ENCODE peak calls at places on chromosomes 16 and 17, in six cellular contexts. One of them, this sample, is unnamed.

GRCh38 chr17:52666264-52666663 is 507.8 kb upstream of the CA10 start:
- DNase-seq in left ventricle myocardium inferior: no peak
- DNase-seq in ovary: no peak
- DNase-seq in fibroblast of lung: no peak
- DNase-seq in AG10803: no peak
- DNase-seq in neural progenitor cell: no peak
- DNase-seq in this sample: no peak

GRCh38 chr16:15502041-15502725 is 67.8 kb downstream of the BMERB1 start:
- DNase-seq in left ventricle myocardium inferior: no peak
- DNase-seq in ovary: no peak
- DNase-seq in fibroblast of lung: peak; percentile 91
- DNase-seq in AG10803: peak; percentile 83
- DNase-seq in neural progenitor cell: no peak
- DNase-seq in this sample: peak; percentile 97

GRCh38 chr17:65039349-65039988 is 17.1 kb downstream of the GNA13 start:
- DNase-seq in left ventricle myocardium inferior: no peak
- DNase-seq in ovary: no peak
- DNase-seq in fibroblast of lung: no peak
- DNase-seq in AG10803: no peak
- DNase-seq in neural progenitor cell: no peak
- DNase-seq in this sample: no peak

GRCh38 chr17:21278304-21279197 is 6.0 kb upstream of the MAP2K3 start:
- DNase-seq in left ventricle myocardium inferior: peak; percentile 20
- DNase-seq in ovary: no peak
- DNase-seq in fibroblast of lung: no peak
- DNase-seq in AG10803: peak; percentile 52
- DNase-seq in neural progenitor cell: no peak
- DNase-seq in this sample: no peak

GRCh38 chr16:58501242-58502131 is 1.5 kb downstream of the NDRG4 start:
- DNase-seq in left ventricle myocardium inferior: no peak
- DNase-seq in ovary: no peak
- DNase-seq in fibroblast of lung: no peak
- DNase-seq in AG10803: no peak
- DNase-seq in neural progenitor cell: peak; percentile 87
- DNase-seq in this sample: no peak

GRCh38 chr17:48160177-48160967 is 52.8 kb downstream of the SNX11 start:
- DNase-seq in left ventricle myocardium inferior: no peak
- DNase-seq in ovary: no peak
- DNase-seq in fibroblast of lung: no peak
- DNase-seq in AG10803: no peak
- DNase-seq in neural progenitor cell: no peak
- DNase-seq in this sample: no peak

GRCh38 chr17:75417054-75417453 is 11.6 kb upstream of the GRB2 start:
- DNase-seq in left ventricle myocardium inferior: no peak
- DNase-seq in ovary: no peak
- DNase-seq in fibroblast of lung: no peak
- DNase-seq in AG10803: no peak
- DNase-seq in neural progenitor cell: no peak
- DNase-seq in this sample: no peak

GRCh38 chr16:67936124-67936875 is at the start of gene PSMB10:
- DNase-seq in left ventricle myocardium inferior: peak; percentile 57
- DNase-seq in ovary: peak; percentile 60
- DNase-seq in fibroblast of lung: peak; percentile 73
- DNase-seq in AG10803: peak; percentile 65
- DNase-seq in neural progenitor cell: peak; percentile 64
- DNase-seq in this sample: peak; percentile 71

GRCh38 chr17:45018514-45019176 is 32.8 kb downstream of the DCAKD start:
- DNase-seq in left ventricle myocardium inferior: peak; percentile 37
- DNase-seq in ovary: peak; percentile 45
- DNase-seq in fibroblast of lung: peak; percentile 40
- DNase-seq in AG10803: peak; percentile 25
- DNase-seq in neural progenitor cell: peak; percentile 31
- DNase-seq in this sample: no peak

GRCh38 chr16:20301840-20302239 is 25.5 kb downstream of the GP2 start:
- DNase-seq in left ventricle myocardium inferior: no peak
- DNase-seq in ovary: no peak
- DNase-seq in fibroblast of lung: no peak
- DNase-seq in AG10803: no peak
- DNase-seq in neural progenitor cell: no peak
- DNase-seq in this sample: no peak

GRCh38 chr16:396199-396598 is 800 bp upstream of the NME4 start:
- DNase-seq in left ventricle myocardium inferior: no peak
- DNase-seq in ovary: no peak
- DNase-seq in fibroblast of lung: no peak
- DNase-seq in AG10803: no peak
- DNase-seq in neural progenitor cell: peak; percentile 40
- DNase-seq in this sample: no peak

GRCh38 chr16:29943846-29944669 is 17.8 kb upstream of the TMEM219 start:
- DNase-seq in left ventricle myocardium inferior: no peak
- DNase-seq in ovary: peak; percentile 70
- DNase-seq in fibroblast of lung: peak; percentile 98
- DNase-seq in AG10803: peak; percentile 98
- DNase-seq in neural progenitor cell: peak; percentile 51
- DNase-seq in this sample: peak; percentile 98

GRCh38 chr17:32881054-32881453 is 4.1 kb upstream of the MYO1D start:
- DNase-seq in left ventricle myocardium inferior: no peak
- DNase-seq in ovary: no peak
- DNase-seq in fibroblast of lung: no peak
- DNase-seq in AG10803: no peak
- DNase-seq in neural progenitor cell: no peak
- DNase-seq in this sample: no peak

GRCh38 chr17:61247438-61247837 is 152.2 kb upstream of the TBX2 start:
- DNase-seq in left ventricle myocardium inferior: no peak
- DNase-seq in ovary: no peak
- DNase-seq in fibroblast of lung: peak; percentile 96
- DNase-seq in AG10803: peak; percentile 93
- DNase-seq in neural progenitor cell: no peak
- DNase-seq in this sample: peak; percentile 97

GRCh38 chr16:75265911-75266701 is 14.7 kb upstream of the BCAR1 start:
- DNase-seq in left ventricle myocardium inferior: peak; percentile 75
- DNase-seq in ovary: peak; percentile 84
- DNase-seq in fibroblast of lung: peak; percentile 75
- DNase-seq in AG10803: peak; percentile 47
- DNase-seq in neural progenitor cell: peak; percentile 95
- DNase-seq in this sample: peak; percentile 51

GRCh38 chr17:61813211-61813610 is 50.1 kb downstream of the BRIP1 start:
- DNase-seq in left ventricle myocardium inferior: no peak
- DNase-seq in ovary: no peak
- DNase-seq in fibroblast of lung: no peak
- DNase-seq in AG10803: peak; percentile 66
- DNase-seq in neural progenitor cell: no peak
- DNase-seq in this sample: no peak

GRCh38 chr17:75764711-75765421 is at the start of gene GALK1:
- DNase-seq in left ventricle myocardium inferior: peak; percentile 81
- DNase-seq in ovary: peak; percentile 79
- DNase-seq in fibroblast of lung: peak; percentile 62
- DNase-seq in AG10803: peak; percentile 64
- DNase-seq in neural progenitor cell: peak; percentile 85
- DNase-seq in this sample: peak; percentile 53

GRCh38 chr17:323721-324139 is 28.9 kb downstream of the RPH3AL start:
- DNase-seq in left ventricle myocardium inferior: no peak
- DNase-seq in ovary: no peak
- DNase-seq in fibroblast of lung: no peak
- DNase-seq in AG10803: no peak
- DNase-seq in neural progenitor cell: no peak
- DNase-seq in this sample: no peak

GRCh38 chr17:67078292-67078691 is 33.9 kb downstream of the CACNG1 start:
- DNase-seq in left ventricle myocardium inferior: no peak
- DNase-seq in ovary: no peak
- DNase-seq in fibroblast of lung: no peak
- DNase-seq in AG10803: no peak
- DNase-seq in neural progenitor cell: no peak
- DNase-seq in this sample: no peak

GRCh38 chr17:38636054-38636453 is 30.3 kb upstream of the SRCIN1 start:
- DNase-seq in left ventricle myocardium inferior: no peak
- DNase-seq in ovary: no peak
- DNase-seq in fibroblast of lung: no peak
- DNase-seq in AG10803: no peak
- DNase-seq in neural progenitor cell: peak; percentile 68
- DNase-seq in this sample: no peak

GRCh38 chr17:44363613-44364159 is at the start of gene FAM171A2:
- DNase-seq in left ventricle myocardium inferior: peak; percentile 60
- DNase-seq in ovary: peak; percentile 68
- DNase-seq in fibroblast of lung: peak; percentile 40
- DNase-seq in AG10803: peak; percentile 47
- DNase-seq in neural progenitor cell: peak; percentile 93
- DNase-seq in this sample: peak; percentile 24

GRCh38 chr16:20638711-20639335 is 58.7 kb downstream of the ACSM1 start:
- DNase-seq in left ventricle myocardium inferior: no peak
- DNase-seq in ovary: no peak
- DNase-seq in fibroblast of lung: no peak
- DNase-seq in AG10803: no peak
- DNase-seq in neural progenitor cell: no peak
- DNase-seq in this sample: no peak

GRCh38 chr17:74903034-74903433 is 9.6 kb upstream of the FADS6 start:
- DNase-seq in left ventricle myocardium inferior: no peak
- DNase-seq in ovary: no peak
- DNase-seq in fibroblast of lung: no peak
- DNase-seq in AG10803: no peak
- DNase-seq in neural progenitor cell: no peak
- DNase-seq in this sample: no peak

GRCh38 chr16:35391328-35391727 is 1931.9 kb downstream of the TP53TG3F start:
- DNase-seq in left ventricle myocardium inferior: peak; percentile 28
- DNase-seq in ovary: no peak
- DNase-seq in fibroblast of lung: peak; percentile 8
- DNase-seq in AG10803: peak; percentile 33
- DNase-seq in neural progenitor cell: peak; percentile 13
- DNase-seq in this sample: peak; percentile 10

DNA sequence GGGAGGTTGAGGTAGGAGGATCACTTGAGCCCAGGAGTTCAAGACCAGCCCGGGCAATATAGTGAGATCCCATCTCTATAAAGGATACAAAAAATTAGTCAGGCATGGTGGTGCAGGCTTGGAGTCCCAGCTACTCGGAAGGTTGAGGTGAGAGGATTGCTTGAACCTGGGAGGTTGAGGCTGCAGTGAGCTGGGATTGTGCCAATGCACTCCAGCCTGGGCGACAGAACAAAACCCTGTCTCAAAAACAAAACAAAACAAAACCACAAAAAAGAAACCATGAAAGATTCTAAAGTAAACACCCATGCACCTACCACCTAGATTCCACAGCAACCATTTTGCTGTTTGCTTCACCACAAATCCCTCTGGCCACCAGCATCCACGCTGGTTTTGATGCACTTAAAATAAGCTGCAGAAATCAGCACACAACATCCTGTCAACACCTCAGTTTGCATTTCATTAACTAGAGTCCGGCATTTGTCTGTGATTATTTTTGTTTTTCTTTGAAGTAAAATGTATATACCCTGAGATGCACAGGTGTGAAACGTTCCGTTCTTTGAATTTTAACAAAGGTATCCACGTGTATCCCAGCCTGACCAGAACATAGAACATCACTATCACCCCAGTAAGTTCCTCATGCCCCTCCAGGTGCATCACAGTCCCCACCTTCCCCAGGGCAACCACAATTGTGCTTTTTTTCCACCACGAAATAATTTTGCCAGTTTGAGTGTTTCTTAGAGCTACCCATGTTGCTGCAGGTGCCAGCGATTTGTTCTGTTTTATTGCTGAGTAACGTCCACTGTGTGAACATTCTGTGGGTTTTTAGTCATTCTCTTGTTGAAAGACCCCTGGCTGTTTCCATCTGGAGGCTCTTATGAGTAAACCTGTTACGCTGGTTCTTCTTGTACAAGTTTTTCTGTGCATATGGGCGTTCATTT is 191.5 kb downstream of the SEC14L1 start:
- DNase-seq in left ventricle myocardium inferior: no peak
- DNase-seq in ovary: no peak
- DNase-seq in fibroblast of lung: no peak
- DNase-seq in AG10803: no peak
- DNase-seq in neural progenitor cell: no peak
- DNase-seq in this sample: peak; percentile 76
- H3K4me3 ChIP-seq in left ventricle myocardium inferior: peak overlapping the region; percentile 52
- H3K4me3 ChIP-seq in ovary: no peak overlapping the region
- H3K4me3 ChIP-seq in fibroblast of lung: no peak overlapping the region
- H3K4me3 ChIP-seq in AG10803: no peak overlapping the region
- H3K4me3 ChIP-seq in neural progenitor cell: no peak overlapping the region
- H3K4me3 ChIP-seq in this sample: no peak overlapping the region

DNA sequence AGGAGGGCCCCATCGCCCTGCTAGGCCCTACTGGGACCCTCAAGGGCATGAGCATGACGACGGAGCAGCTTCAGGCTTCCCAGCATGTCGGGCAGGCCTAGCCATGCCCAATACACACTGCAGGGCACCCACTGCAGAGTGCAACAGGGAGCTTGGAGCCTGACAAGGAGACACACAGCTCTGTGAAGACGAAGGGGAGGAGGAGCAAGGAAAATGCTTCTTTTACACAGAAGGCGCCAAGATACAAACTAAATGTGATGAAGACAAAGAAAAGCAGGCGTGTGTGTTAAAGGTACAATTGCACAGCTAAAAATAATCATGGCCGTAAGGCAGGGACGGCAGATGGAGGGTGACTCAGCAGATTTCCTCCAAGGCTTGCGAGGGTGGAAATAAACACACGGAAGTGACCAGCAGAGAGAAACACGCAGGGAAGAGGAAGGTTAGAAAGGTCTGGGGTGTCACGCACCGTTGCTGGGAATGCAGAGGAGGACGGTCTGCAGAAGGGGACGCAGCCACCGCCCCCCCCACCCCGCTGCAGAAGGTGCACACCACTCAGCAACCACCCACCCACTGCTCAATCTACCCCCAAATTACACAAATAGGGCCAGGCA is 108.5 kb downstream of the ZNF778 start:
- DNase-seq in left ventricle myocardium inferior: peak; percentile 47
- DNase-seq in ovary: peak; percentile 66
- DNase-seq in fibroblast of lung: peak; percentile 88
- DNase-seq in AG10803: peak; percentile 81
- DNase-seq in neural progenitor cell: no peak
- DNase-seq in this sample: peak; percentile 78
- TF ChIP-seq CTCF in left ventricle myocardium inferior: no peak
- TF ChIP-seq CTCF in ovary: no peak
- TF ChIP-seq CTCF in fibroblast of lung: no peak
- TF ChIP-seq CTCF in AG10803: no peak
- TF ChIP-seq CTCF in neural progenitor cell: no peak
- TF ChIP-seq CTCF in this sample: no peak

GRCh38 chr17:7883781-7884386 is 4.7 kb upstream of the CHD3 start:
- DNase-seq in left ventricle myocardium inferior: no peak
- DNase-seq in ovary: peak; percentile 42
- DNase-seq in fibroblast of lung: peak; percentile 57
- DNase-seq in AG10803: peak; percentile 45
- DNase-seq in neural progenitor cell: no peak
- DNase-seq in this sample: peak; percentile 41
- H3K4me3 ChIP-seq in left ventricle myocardium inferior: peak overlapping the region; percentile 88
- H3K4me3 ChIP-seq in ovary: peak overlapping the region; percentile 75
- H3K4me3 ChIP-seq in fibroblast of lung: peak overlapping the region; percentile 37
- H3K4me3 ChIP-seq in AG10803: peak overlapping the region; percentile 77
- H3K4me3 ChIP-seq in neural progenitor cell: peak overlapping the region; percentile 88
- H3K4me3 ChIP-seq in this sample: peak overlapping the region; percentile 79

DNA sequence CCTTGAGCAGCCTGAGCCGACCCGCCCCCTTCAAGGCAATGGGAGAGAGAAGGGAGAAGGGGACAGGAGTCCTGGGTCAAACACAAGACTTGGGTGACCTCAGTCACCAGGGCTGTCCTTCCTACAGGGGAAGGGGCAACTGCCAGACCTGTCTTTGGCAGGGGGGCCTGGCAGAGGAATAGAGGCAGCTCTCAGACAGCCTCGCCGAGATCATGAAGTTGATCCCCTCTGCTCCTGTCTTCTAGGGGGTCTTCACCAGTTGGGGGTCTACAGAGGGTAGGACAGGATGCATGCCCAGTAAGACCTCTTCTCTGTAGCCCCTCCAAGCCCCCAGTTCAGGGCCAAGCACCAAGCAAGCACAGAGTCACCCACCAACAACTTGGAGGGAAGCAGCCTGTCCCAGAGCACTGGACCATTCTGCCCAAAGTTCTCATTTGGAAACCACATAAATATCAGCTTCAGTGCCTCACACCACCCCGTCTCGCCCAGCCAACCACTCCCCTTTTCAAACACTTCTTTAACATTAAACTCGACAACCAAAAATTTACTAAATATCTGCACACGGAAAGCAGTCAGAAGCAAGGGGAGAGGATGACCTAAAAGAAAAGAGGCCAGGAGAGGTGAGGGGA is 7.8 kb downstream of the DOK4 start:
- DNase-seq in left ventricle myocardium inferior: no peak
- DNase-seq in ovary: no peak
- DNase-seq in fibroblast of lung: no peak
- DNase-seq in AG10803: no peak
- DNase-seq in neural progenitor cell: no peak
- DNase-seq in this sample: no peak
- TF ChIP-seq CTCF in left ventricle myocardium inferior: no peak
- TF ChIP-seq CTCF in ovary: no peak
- TF ChIP-seq CTCF in fibroblast of lung: no peak
- TF ChIP-seq CTCF in AG10803: no peak
- TF ChIP-seq CTCF in neural progenitor cell: no peak
- TF ChIP-seq CTCF in this sample: no peak

This sample was measured in astrocyte of the spinal cord.